ENCODE peak calls at places on chromosomes 7 and 10, in four cellular contexts. One of them, this sample, is unnamed.

GRCh38 chr7:82294258-82294855 is 149.2 kb downstream of the CACNA2D1 start:
- DNase-seq in NCI-H748 treated with DMSO at 0.1 percent for 48 hours: no peak
- DNase-seq in DMS79 treated with DMSO at 0.1 percent for 48 hours: no peak
- DNase-seq in ELF-1: no peak
- DNase-seq in this sample: no peak

GRCh38 chr7:48718731-48719387 is 205.5 kb upstream of the CDC14C start:
- DNase-seq in NCI-H748 treated with DMSO at 0.1 percent for 48 hours: peak
- DNase-seq in DMS79 treated with DMSO at 0.1 percent for 48 hours: no peak
- DNase-seq in ELF-1: no peak
- DNase-seq in this sample: no peak

GRCh38 chr10:90447836-90448235 is 410.0 kb downstream of the HTR7 start:
- DNase-seq in NCI-H748 treated with DMSO at 0.1 percent for 48 hours: peak
- DNase-seq in DMS79 treated with DMSO at 0.1 percent for 48 hours: no peak
- DNase-seq in ELF-1: no peak
- DNase-seq in this sample: no peak

GRCh38 chr7:101565601-101566209 is 63.4 kb downstream of the MYL10 start:
- DNase-seq in NCI-H748 treated with DMSO at 0.1 percent for 48 hours: no peak
- DNase-seq in DMS79 treated with DMSO at 0.1 percent for 48 hours: no peak
- DNase-seq in ELF-1: no peak
- DNase-seq in this sample: no peak

GRCh38 chr10:15316144-15316543 is 54.9 kb downstream of the FAM171A1 start:
- DNase-seq in NCI-H748 treated with DMSO at 0.1 percent for 48 hours: no peak
- DNase-seq in DMS79 treated with DMSO at 0.1 percent for 48 hours: no peak
- DNase-seq in ELF-1: no peak
- DNase-seq in this sample: no peak

GRCh38 chr10:78844956-78845355 is 223.8 kb upstream of the ZMIZ1 start:
- DNase-seq in NCI-H748 treated with DMSO at 0.1 percent for 48 hours: no peak
- DNase-seq in DMS79 treated with DMSO at 0.1 percent for 48 hours: peak
- DNase-seq in ELF-1: no peak
- DNase-seq in this sample: no peak

GRCh38 chr7:148623586-148624282 is 33.2 kb downstream of the C7orf33 start:
- DNase-seq in NCI-H748 treated with DMSO at 0.1 percent for 48 hours: no peak
- DNase-seq in DMS79 treated with DMSO at 0.1 percent for 48 hours: peak
- DNase-seq in ELF-1: no peak
- DNase-seq in this sample: no peak

GRCh38 chr7:131034166-131034881 is 293.4 kb upstream of the MKLN1 start:
- DNase-seq in NCI-H748 treated with DMSO at 0.1 percent for 48 hours: no peak
- DNase-seq in DMS79 treated with DMSO at 0.1 percent for 48 hours: peak
- DNase-seq in ELF-1: no peak
- DNase-seq in this sample: no peak

GRCh38 chr7:73716318-73716890 is 3.1 kb downstream of the STX1A start:
- DNase-seq in NCI-H748 treated with DMSO at 0.1 percent for 48 hours: no peak
- DNase-seq in DMS79 treated with DMSO at 0.1 percent for 48 hours: no peak
- DNase-seq in ELF-1: no peak
- DNase-seq in this sample: no peak

GRCh38 chr7:11185179-11185578 is 211.5 kb downstream of the PHF14 start:
- DNase-seq in NCI-H748 treated with DMSO at 0.1 percent for 48 hours: no peak
- DNase-seq in DMS79 treated with DMSO at 0.1 percent for 48 hours: no peak
- DNase-seq in ELF-1: peak
- DNase-seq in this sample: no peak

GRCh38 chr7:38025815-38026214 is 105.4 kb downstream of the EPDR1 start:
- DNase-seq in NCI-H748 treated with DMSO at 0.1 percent for 48 hours: no peak
- DNase-seq in DMS79 treated with DMSO at 0.1 percent for 48 hours: no peak
- DNase-seq in ELF-1: no peak
- DNase-seq in this sample: no peak

This sample was measured in effector CD4-positive, alpha-beta T cell.